ENCODE peak calls at places on chromosomes 5 and 9, in six cellular contexts. M is uterus, S is AG10803, C is adrenal gland, F is colonic mucosa, O is fibroblast of villous mesenchyme. X is an unnamed sample.

GRCh38 chr9:107173422-107174180 is 109.5 kb upstream of the RAD23B start:
- DNase-seq in C (no peak), S (no peak), F (no peak), M (no peak), O (no peak), X (no peak)

GRCh38 chr5:174339130-174339529 is 293.6 kb downstream of the NSG2 start:
- DNase-seq in S (no peak), M (no peak), O (no peak), F (no peak), C (no peak), X (no peak)

GRCh38 chr9:35814106-35814840 is 569 bp downstream of the HINT2 start:
- DNase-seq in C (peak), O (peak), M (peak), S (peak), F (peak), X (peak)

GRCh38 chr5:10333154-10334006 is 20.1 kb upstream of the MARCHF6 start:
- DNase-seq in F (peak), O (no peak), C (peak), S (no peak), M (no peak), X (peak)

GRCh38 chr9:121910491-121911040 is 182.5 kb downstream of the TTLL11 start:
- DNase-seq in O (peak), C (no peak), F (no peak), S (no peak), M (no peak), X (no peak)

GRCh38 chr5:31731016-31731415 is 92.1 kb downstream of the PDZD2 start:
- DNase-seq in S (no peak), M (no peak), F (no peak), C (no peak), O (no peak), X (no peak)

GRCh38 chr9:114677418-114677817 is 4.6 kb downstream of the TEX48 start:
- DNase-seq in C (no peak), S (peak), F (no peak), M (peak), O (peak), X (peak)

GRCh38 chr5:56638768-56639238 is 176.5 kb upstream of the MAP3K1 start:
- DNase-seq in M (no peak), C (no peak), O (no peak), F (no peak), S (no peak), X (no peak)

GRCh38 chr5:177498013-177498847 is 826 bp upstream of the PDLIM7 start:
- DNase-seq in M (peak), F (no peak), S (no peak), O (peak), C (no peak), X (peak)

GRCh38 chr9:12738296-12738695 is 36.5 kb upstream of the LURAP1L start:
- DNase-seq in M (no peak), F (no peak), O (no peak), S (no peak), C (no peak), X (no peak)

GRCh38 chr9:20597862-20598261 is 24.4 kb downstream of the MLLT3 start:
- DNase-seq in S (peak), F (no peak), O (no peak), M (no peak), C (no peak), X (peak)

GRCh38 chr5:8229551-8229950 is 360.6 kb downstream of the MTRR start:
- DNase-seq in M (no peak), F (no peak), C (no peak), O (no peak), S (no peak), X (no peak)

GRCh38 chr9:123684393-123685149 is 245.4 kb downstream of the DENND1A start:
- DNase-seq in O (no peak), S (no peak), F (no peak), M (no peak), C (no peak), X (no peak)

GRCh38 chr5:173029499-173029921 is 26.6 kb upstream of the CREBRF start:
- DNase-seq in F (no peak), C (no peak), M (no peak), S (no peak), O (no peak), X (peak)

GRCh38 chr9:135338546-135338945 is 141.0 kb upstream of the PPP1R26 start:
- DNase-seq in C (no peak), F (no peak), O (no peak), S (no peak), M (peak), X (no peak)

GRCh38 chr5:163649522-163649921 is 144.1 kb downstream of the MAT2B start:
- DNase-seq in M (no peak), C (no peak), O (peak), S (peak), F (no peak), X (peak)

GRCh38 chr9:106632621-106633020 is 230.3 kb upstream of the ZNF462 start:
- DNase-seq in M (no peak), S (no peak), C (no peak), O (no peak), F (no peak), X (no peak)

GRCh38 chr9:98455957-98456621 is 200.6 kb upstream of the TBC1D2 start:
- DNase-seq in C (no peak), M (no peak), F (no peak), O (peak), S (peak), X (peak)

GRCh38 chr9:109894921-109895758 is 115.1 kb downstream of the PALM2AKAP2 start:
- DNase-seq in O (peak), S (peak), F (no peak), M (no peak), C (peak), X (peak)

GRCh38 chr9:115649991-115650472 is 503.6 kb upstream of the PAPPA start:
- DNase-seq in S (peak), M (peak), F (peak), O (peak), C (peak), X (peak)

GRCh38 chr5:120062515-120062917 is 401.6 kb upstream of the PRR16 start:
- DNase-seq in F (no peak), M (no peak), O (peak), S (peak), C (no peak), X (peak)

GRCh38 chr9:109975574-109976327 is 195.8 kb downstream of the PALM2AKAP2 start:
- DNase-seq in S (peak), C (no peak), M (no peak), O (no peak), F (no peak), X (peak)

GRCh38 chr9:121651295-121652036 is at the start of gene DAB2IP:
- DNase-seq in S (peak), F (peak), C (peak), O (peak), M (peak), X (peak)

GRCh38 chr5:122915717-122916399 is 70.4 kb downstream of the SNX24 start:
- DNase-seq in C (no peak), M (no peak), O (no peak), F (no peak), S (no peak), X (peak)

GRCh38 chr5:179217356-179217755 is 127.9 kb downstream of the ADAMTS2 start:
- DNase-seq in O (peak), F (no peak), C (no peak), M (no peak), S (no peak), X (peak)

GRCh38 chr9:135554718-135555117 is 6.8 kb upstream of the PAEP start:
- DNase-seq in S (no peak), F (no peak), C (no peak), M (no peak), O (peak), X (no peak)

GRCh38 chr5:81848368-81848767 is 97.5 kb upstream of the SSBP2 start:
- DNase-seq in M (peak), C (no peak), O (peak), F (peak), S (peak), X (peak)

GRCh38 chr9:93645921-93646639 is 69.7 kb downstream of the PHF2 start:
- DNase-seq in F (no peak), M (peak), C (no peak), S (no peak), O (no peak), X (no peak)

GRCh38 chr9:80866576-80867227 is 822.6 kb downstream of the TLE1 start:
- DNase-seq in S (no peak), C (no peak), O (no peak), M (no peak), F (no peak), X (peak)

GRCh38 chr9:98998441-98999151 is 54.9 kb downstream of the COL15A1 start:
- DNase-seq in C (peak), F (peak), O (peak), S (peak), M (peak), X (peak)

GRCh38 chr5:54535149-54535844 is 17.7 kb downstream of the SNX18 start:
- DNase-seq in M (no peak), F (no peak), O (no peak), S (no peak), C (no peak), X (no peak)

GRCh38 chr9:78510035-78510434 is 213.1 kb downstream of the PSAT1 start:
- DNase-seq in M (no peak), C (no peak), S (no peak), O (no peak), F (no peak), X (no peak)

GRCh38 chr9:78507008-78507407 is 210.1 kb downstream of the PSAT1 start:
- DNase-seq in M (no peak), F (no peak), S (no peak), O (no peak), C (no peak), X (no peak)

GRCh38 chr9:78505546-78505945 is 208.6 kb downstream of the PSAT1 start:
- DNase-seq in O (no peak), C (no peak), F (no peak), S (no peak), M (no peak), X (no peak)
- TF ChIP-seq CTCF in O (no peak), C (no peak), F (no peak), S (no peak), M (no peak), X (no peak)

GRCh38 chr5:124650960-124651662 is 95.3 kb downstream of the ZNF608 start:
- DNase-seq in C (no peak), M (no peak), F (no peak), O (no peak), S (peak), X (peak)

GRCh38 chr5:124649548-124650501 is 96.6 kb downstream of the ZNF608 start:
- DNase-seq in M (peak), O (peak), F (peak), S (peak), C (peak), X (peak)

GRCh38 chr5:124651663-124652513 is 94.6 kb downstream of the ZNF608 start:
- DNase-seq in S (no peak), M (peak), O (peak), C (peak), F (peak), X (peak)

GRCh38 chr5:124647393-124647792 is 99.0 kb downstream of the ZNF608 start:
- DNase-seq in F (no peak), O (no peak), S (no peak), C (no peak), M (no peak), X (no peak)

GRCh38 chr5:124648902-124649467 is 97.5 kb downstream of the ZNF608 start:
- DNase-seq in C (no peak), F (no peak), O (no peak), M (no peak), S (no peak), X (no peak)
- H3K4me3 ChIP-seq in C (no peak), F (no peak), O (no peak), M (no peak), S (no peak), X (no peak)

GRCh38 chr5:141095263-141095641 is 837 bp downstream of the PCDHB2 start:
- DNase-seq in M (no peak), C (no peak), S (no peak), F (no peak), O (no peak), X (no peak)

GRCh38 chr5:141100243-141100805 is at the start of gene PCDHB3:
- DNase-seq in O (peak), C (no peak), F (no peak), M (peak), S (peak), X (peak)

DNA sequence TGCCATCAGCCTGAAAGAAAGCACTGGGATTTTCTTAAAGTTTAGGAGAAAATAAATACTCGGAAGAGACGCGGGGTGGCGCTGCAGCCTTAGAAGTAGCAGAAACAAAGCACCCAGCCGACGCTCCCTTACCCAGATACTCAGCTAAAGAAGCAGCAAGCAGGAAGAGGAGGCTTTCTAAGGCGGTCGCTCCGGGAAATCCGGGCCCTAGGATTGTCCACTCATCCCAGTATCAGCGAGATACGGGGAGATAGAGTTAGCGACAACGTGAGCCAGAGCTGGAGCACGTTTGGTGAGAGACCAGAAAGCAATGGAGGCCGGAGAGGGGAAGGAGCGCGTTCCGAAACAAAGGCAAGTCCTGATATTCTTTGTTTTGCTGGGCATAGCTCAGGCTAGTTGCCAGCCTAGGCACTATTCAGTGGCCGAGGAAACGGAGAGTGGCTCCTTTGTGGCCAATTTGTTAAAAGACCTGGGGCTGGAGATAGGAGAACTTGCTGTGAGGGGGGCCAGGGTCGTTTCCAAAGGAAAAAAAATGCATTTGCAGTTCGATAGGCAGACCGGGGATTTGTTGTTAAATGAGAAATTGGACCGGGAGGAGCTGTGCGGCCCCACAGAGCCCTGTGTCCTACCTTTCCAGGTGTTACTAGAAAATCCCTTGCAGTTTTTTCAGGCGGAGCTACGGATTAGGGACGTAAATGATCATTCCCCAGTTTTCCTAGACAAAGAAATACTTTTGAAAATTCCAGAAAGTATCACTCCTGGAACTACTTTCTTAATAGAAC is at the start of gene PCDHB2:
- DNase-seq in F (no peak), C (no peak), O (peak), S (peak), M (no peak), X (peak)
- TF ChIP-seq CTCF in F (no peak), C (no peak), O (no peak), S (peak), M (peak), X (peak)

GRCh38 chr9:136664799-136665082 is 2.0 kb downstream of the EGFL7 start:
- DNase-seq in C (no peak), F (no peak), O (no peak), S (no peak), M (no peak), X (no peak)

GRCh38 chr9:136662656-136663310 is at the start of gene EGFL7:
- DNase-seq in O (no peak), S (no peak), C (peak), M (peak), F (no peak), X (no peak)

GRCh38 chr9:136665111-136665703 is 2.5 kb downstream of the EGFL7 start:
- DNase-seq in M (no peak), F (no peak), O (peak), C (no peak), S (no peak), X (no peak)

GRCh38 chr9:136663311-136663679 is 579 bp downstream of the EGFL7 start:
- DNase-seq in O (no peak), S (no peak), C (no peak), M (no peak), F (no peak), X (no peak)

DNA sequence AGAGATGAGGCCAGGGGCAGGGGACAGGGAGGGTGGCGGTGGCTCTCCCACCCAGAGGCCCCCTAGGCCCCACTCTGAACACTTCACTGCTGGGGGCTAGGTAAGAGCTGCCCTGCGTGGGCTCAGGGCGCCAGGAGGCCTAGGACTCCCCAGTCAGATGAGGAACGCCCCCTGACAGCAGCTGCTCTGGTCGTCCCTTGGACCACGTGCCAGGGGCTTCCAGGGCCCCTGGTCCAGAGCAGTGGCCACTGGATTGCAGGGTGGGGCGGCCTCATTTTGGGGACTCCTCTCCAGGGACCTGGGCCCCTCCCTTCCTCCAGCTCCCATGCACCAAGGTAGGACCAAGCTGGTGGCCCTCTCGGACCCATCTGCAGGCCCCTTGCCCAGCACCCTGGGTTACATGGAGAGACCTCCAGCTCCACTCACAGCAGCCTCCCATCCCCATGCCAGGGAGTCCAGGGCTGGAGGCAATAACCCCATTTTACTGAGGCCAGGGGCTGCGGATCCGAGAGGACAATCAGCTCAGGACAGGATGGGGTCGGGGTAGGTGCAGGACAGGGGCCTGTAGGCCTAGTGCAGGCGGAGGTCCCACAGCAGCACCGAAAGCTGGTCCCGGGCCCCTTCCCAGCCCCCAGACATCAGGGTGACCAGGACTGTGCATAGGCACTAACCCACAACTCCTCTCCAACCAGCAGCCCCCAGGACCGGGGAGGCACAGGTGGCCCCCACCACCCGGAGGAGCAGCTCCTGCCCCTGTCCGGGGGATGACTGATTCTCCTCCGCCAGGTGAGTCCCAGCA is 1.5 kb downstream of the EGFL7 start:
- DNase-seq in S (no peak), O (no peak), M (no peak), F (no peak), C (no peak), X (no peak)
- H3K4me3 ChIP-seq in S (no peak), O (no peak), M (peak), F (peak), C (no peak), X (no peak)

DNA sequence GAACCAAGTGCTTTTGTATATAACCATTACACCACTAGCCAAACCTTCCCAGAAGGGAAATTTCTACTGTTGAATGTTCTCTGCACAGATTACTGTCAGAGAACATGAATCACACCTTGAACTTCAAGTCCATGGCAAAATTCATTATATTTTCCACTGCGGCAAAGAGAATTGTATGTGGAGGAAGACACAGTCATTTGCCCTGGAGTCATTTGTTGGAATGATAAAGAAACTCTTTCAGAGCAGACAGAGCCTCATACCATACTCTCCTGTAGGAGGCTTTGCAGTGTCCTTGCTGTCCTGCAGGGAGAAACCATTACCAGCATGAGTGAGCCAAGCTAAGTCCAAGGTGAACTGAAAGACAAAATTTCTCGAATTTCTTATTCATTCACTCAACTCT is 369.0 kb downstream of the ARHGEF28 start:
- DNase-seq in O (no peak), M (no peak), C (no peak), F (no peak), S (no peak), X (peak)
- TF ChIP-seq CTCF in O (no peak), M (no peak), C (no peak), F (no peak), S (no peak), X (peak)

GRCh38 chr9:77218612-77219011 is 41.3 kb downstream of the VPS13A start:
- DNase-seq in F (no peak), C (no peak), S (peak), O (peak), M (no peak), X (peak)
- H3K4me3 ChIP-seq in F (no peak), C (no peak), S (no peak), O (no peak), M (no peak), X (no peak)

GRCh38 chr5:171314728-171315385 is 5.8 kb downstream of the TLX3 start:
- DNase-seq in M (no peak), S (no peak), O (no peak), F (no peak), C (no peak), X (no peak)
- TF ChIP-seq CTCF in M (no peak), S (no peak), O (no peak), F (no peak), C (no peak), X (no peak)

GRCh38 chr5:96431376-96432244 is 1.4 kb downstream of the PCSK1 start:
- DNase-seq in O (no peak), C (no peak), F (no peak), M (no peak), S (peak), X (peak)

GRCh38 chr5:96439477-96440184 is 6.6 kb upstream of the PCSK1 start:
- DNase-seq in O (no peak), M (no peak), S (no peak), C (no peak), F (no peak), X (peak)

GRCh38 chr5:96432245-96433065 is 593 bp downstream of the PCSK1 start:
- DNase-seq in O (no peak), F (no peak), S (peak), C (no peak), M (no peak), X (peak)

GRCh38 chr5:96433066-96433447 is at the start of gene PCSK1:
- DNase-seq in C (no peak), F (no peak), M (no peak), S (no peak), O (no peak), X (no peak)

DNA sequence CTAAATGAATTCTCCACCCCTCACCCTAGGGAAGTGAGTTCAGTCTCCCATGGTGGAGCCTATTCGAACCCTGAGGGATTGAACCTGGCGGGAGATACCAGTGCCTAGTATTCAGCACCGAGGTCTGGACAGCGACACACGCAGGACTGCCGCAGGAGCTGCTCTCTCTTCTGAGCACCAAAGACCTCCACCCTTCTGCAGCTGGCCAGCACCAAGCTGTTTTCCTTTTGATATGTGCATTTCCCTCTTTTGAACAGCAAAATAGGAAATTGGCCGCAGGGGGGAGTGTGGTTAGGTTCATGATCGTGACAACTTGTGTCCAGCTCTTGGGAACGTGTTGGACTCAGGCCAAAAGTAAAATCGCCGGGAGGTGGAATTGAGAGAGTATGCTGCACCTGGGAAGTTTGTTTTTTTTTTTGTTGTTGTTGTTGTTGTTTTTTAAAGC is 1.2 kb upstream of the PCSK1 start:
- DNase-seq in F (peak), C (peak), S (peak), O (peak), M (no peak), X (peak)
- H3K4me3 ChIP-seq in F (no peak), C (no peak), S (no peak), O (no peak), M (no peak), X (no peak)